ENCODE peak calls at places on chromosome 22, in five cellular contexts. L is GM12878, V is A549, X is endothelial cell of umbilical vein, H is K562. S is an unnamed sample.

GRCh38 chr22:22706253-22706940 is 62.0 kb downstream of the GGTLC2 start:
- DNase-seq in L (no peak), V (no peak), X (no peak), H (no peak), S (no peak)

GRCh38 chr22:19559324-19559811 is 35.2 kb upstream of the CLDN5 start:
- DNase-seq in L (no peak), V (no peak), X (no peak), H (peak; percentile 58), S (no peak)

GRCh38 chr22:30809086-30809485 is 114.4 kb downstream of the OSBP2 start:
- DNase-seq in L (no peak), V (no peak), X (no peak), H (no peak), S (no peak)

GRCh38 chr22:27501191-27501936 is 300.2 kb downstream of the MN1 start:
- DNase-seq in L (no peak), V (no peak), X (no peak), H (no peak), S (no peak)

GRCh38 chr22:45678961-45679912 is 7.6 kb downstream of the ATXN10 start:
- DNase-seq in L (peak; percentile 51), V (no peak), X (no peak), H (no peak), S (peak; percentile 41)

GRCh38 chr22:23116506-23117263 is 25.1 kb downstream of the RSPH14 start:
- DNase-seq in L (no peak), V (no peak), X (no peak), H (no peak), S (no peak)

GRCh38 chr22:43428005-43428485 is 16.2 kb downstream of the MPPED1 start:
- DNase-seq in L (no peak), V (no peak), X (no peak), H (no peak), S (no peak)

GRCh38 chr22:45948081-45948648 is 28.8 kb downstream of the WNT7B start:
- DNase-seq in L (no peak), V (no peak), X (no peak), H (no peak), S (peak; percentile 58)

GRCh38 chr22:26289486-26290250 is 120.4 kb downstream of the SEZ6L start:
- DNase-seq in L (no peak), V (no peak), X (no peak), H (no peak), S (no peak)

GRCh38 chr22:23302171-23303002 is 122.1 kb downstream of the BCR start:
- DNase-seq in L (no peak), V (no peak), X (peak; percentile 69), H (peak; percentile 44), S (peak; percentile 44)

GRCh38 chr22:25403752-25404471 is 160.6 kb upstream of the GRK3 start:
- DNase-seq in L (no peak), V (no peak), X (no peak), H (peak; percentile 56), S (peak; percentile 84)

GRCh38 chr22:42179616-42180015 is 49.0 kb upstream of the CYP2D6 start:
- DNase-seq in L (no peak), V (no peak), X (no peak), H (no peak), S (no peak)

GRCh38 chr22:31615481-31615840 is 46.6 kb downstream of the PISD start:
- DNase-seq in L (no peak), V (no peak), X (no peak), H (no peak), S (peak; percentile 28)

GRCh38 chr22:31870890-31871289 is 73.4 kb upstream of the YWHAH start:
- DNase-seq in L (no peak), V (peak; percentile 68), X (peak; percentile 58), H (no peak), S (no peak)

GRCh38 chr22:28716686-28717085 is 24.9 kb downstream of the CHEK2 start:
- DNase-seq in L (no peak), V (no peak), X (no peak), H (no peak), S (no peak)
- TF ChIP-seq MYC in L (no peak), V (no peak), X (no peak), H (no peak), S (no peak)

GRCh38 chr22:39214006-39214382 is 30.8 kb downstream of the PDGFB start:
- DNase-seq in L (no peak), V (no peak), X (no peak), H (no peak), S (no peak)
- H3K4me3 ChIP-seq in L (no peak overlapping the region), V (no peak overlapping the region), X (no peak overlapping the region), H (no peak overlapping the region), S (no peak overlapping the region)

GRCh38 chr22:49617866-49618688 is 209.6 kb downstream of the BRD1 start:
- DNase-seq in L (no peak), V (no peak), X (no peak), H (no peak), S (no peak)
- TF ChIP-seq MAX in L (no peak), V (no peak), X (no peak), H (no peak), S (no peak)

GRCh38 chr22:20787223-20787622 is 13.3 kb downstream of the SERPIND1 start:
- DNase-seq in L (no peak), V (no peak), X (no peak), H (no peak), S (no peak)

GRCh38 chr22:20786536-20786979 is 12.6 kb downstream of the SERPIND1 start:
- DNase-seq in L (no peak), V (no peak), X (no peak), H (no peak), S (no peak)

GRCh38 chr22:20788627-20789344 is 14.9 kb downstream of the SERPIND1 start:
- DNase-seq in L (no peak), V (no peak), X (no peak), H (no peak), S (no peak)

GRCh38 chr22:20786048-20786447 is 12.1 kb downstream of the SERPIND1 start:
- DNase-seq in L (no peak), V (no peak), X (no peak), H (no peak), S (no peak)

GRCh38 chr22:20787746-20788626 is 14.1 kb downstream of the SERPIND1 start:
- DNase-seq in L (no peak), V (no peak), X (no peak), H (no peak), S (no peak)
- TF ChIP-seq MYC in L (no peak), V (no peak), X (no peak), H (no peak), S (no peak)

DNA sequence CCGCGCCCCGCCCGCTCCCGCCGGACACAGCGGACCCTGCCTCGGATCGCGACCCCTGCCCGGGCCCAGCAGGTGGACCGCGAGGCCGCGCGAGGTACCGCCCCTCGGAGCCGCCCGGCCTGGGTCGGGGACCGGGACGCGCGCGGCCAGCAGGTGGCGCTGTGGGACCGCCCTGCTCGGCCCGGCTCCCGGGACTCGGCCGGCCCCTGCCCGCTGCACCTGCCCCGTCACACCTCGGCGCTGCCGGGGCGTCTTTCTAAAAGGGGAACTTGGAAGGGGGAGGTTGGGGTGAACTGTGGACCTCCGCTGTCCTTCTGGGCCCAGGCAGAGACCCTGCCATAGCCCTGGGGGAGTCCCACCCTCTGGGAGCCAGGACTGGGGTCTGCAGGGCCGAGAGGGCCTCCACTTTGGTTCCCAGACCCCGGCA is 11.1 kb downstream of the CRELD2 start:
- DNase-seq in L (no peak), V (no peak), X (no peak), H (peak; percentile 61), S (peak; percentile 66)
- H3K4me3 ChIP-seq in L (peak overlapping the region; percentile 28), V (peak overlapping the region; percentile 30), X (no peak overlapping the region), H (no peak overlapping the region), S (no peak overlapping the region)

GRCh38 chr22:48696371-48696770 is 1131.3 kb downstream of the BRD1 start:
- DNase-seq in L (no peak), V (no peak), X (no peak), H (no peak), S (no peak)
- TF ChIP-seq MAX in L (no peak), V (no peak), X (no peak), H (no peak), S (no peak)

GRCh38 chr22:36377022-36377631 is 10.6 kb downstream of the MYH9 start:
- DNase-seq in L (no peak), V (no peak), X (no peak), H (peak; percentile 33), S (peak; percentile 9)
- TF ChIP-seq MYC in L (no peak), V (no peak), X (no peak), H (no peak), S (no peak)

GRCh38 chr22:48491451-48491941 is 1336.2 kb downstream of the BRD1 start:
- DNase-seq in L (no peak), V (peak; percentile 30), X (no peak), H (no peak), S (no peak)
- H3K4me3 ChIP-seq in L (no peak overlapping the region), V (peak overlapping the region; percentile 69), X (no peak overlapping the region), H (no peak overlapping the region), S (no peak overlapping the region)

DNA sequence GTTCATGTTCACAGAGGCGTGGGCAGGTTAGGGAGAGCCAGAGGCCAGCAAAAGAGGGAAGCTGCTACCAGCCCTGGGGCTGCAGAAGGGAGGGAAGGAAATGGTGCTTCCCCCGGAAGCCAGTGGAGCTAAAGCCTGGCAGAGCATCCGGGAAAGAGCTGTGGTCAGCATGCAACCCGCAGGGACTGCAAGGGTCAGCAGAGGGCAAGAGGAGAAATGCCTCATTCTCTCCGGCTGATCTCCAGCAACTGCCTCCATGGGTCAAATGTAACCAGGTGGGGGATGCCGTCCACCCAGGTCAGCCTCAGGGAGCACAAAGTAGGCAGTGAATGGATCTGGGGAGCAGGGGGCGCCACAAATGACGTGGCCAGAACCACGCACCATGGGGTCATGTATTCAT is 36.9 kb upstream of the PRR5 start:
- DNase-seq in L (no peak), V (no peak), X (no peak), H (no peak), S (peak; percentile 72)
- TF ChIP-seq MAX in L (no peak), V (no peak), X (no peak), H (no peak), S (no peak)